ENCODE peak calls at places on chromosomes 1 and 21, in seven cellular contexts. H is osteoblast, B is PC-9, P is upper lobe of right lung, V is kidney epithelial cell, T is upper lobe of left lung, O is SK-N-SH. D is an unnamed sample.

GRCh38 chr1:38125837-38126520 is 79.4 kb upstream of the POU3F1 start:
- DNase-seq in H (no peak), B (peak), P (no peak), V (no peak), T (no peak), O (no peak), D (no peak)

GRCh38 chr1:209411491-209411929 is 172.0 kb upstream of the CAMK1G start:
- DNase-seq in H (no peak), B (no peak), P (no peak), V (no peak), T (no peak), O (no peak), D (no peak)

GRCh38 chr21:38384675-38385074 is 113.6 kb downstream of the ERG start:
- DNase-seq in H (no peak), B (no peak), P (no peak), V (no peak), T (peak), O (no peak), D (no peak)

GRCh38 chr1:154206212-154206611 is at the start of gene CFAP141:
- DNase-seq in H (peak), B (no peak), P (no peak), V (no peak), T (no peak), O (no peak), D (no peak)

GRCh38 chr1:226675720-226676357 is 63.2 kb downstream of the ITPKB start:
- DNase-seq in H (no peak), B (no peak), P (no peak), V (no peak), T (no peak), O (no peak), D (no peak)

GRCh38 chr1:20728371-20729154 is 3.9 kb downstream of the SH2D5 start:
- DNase-seq in H (peak), B (peak), P (peak), V (no peak), T (no peak), O (peak), D (no peak)

GRCh38 chr1:168709896-168710305 is 19.1 kb downstream of the DPT start:
- DNase-seq in H (peak), B (peak), P (no peak), V (peak), T (no peak), O (no peak), D (no peak)

GRCh38 chr1:65278344-65279091 is 30.8 kb upstream of the DNAJC6 start:
- DNase-seq in H (no peak), B (no peak), P (no peak), V (no peak), T (no peak), O (peak), D (no peak)

GRCh38 chr1:11567244-11568065 is 86.8 kb downstream of the FBXO2 start:
- DNase-seq in H (no peak), B (no peak), P (no peak), V (peak), T (no peak), O (no peak), D (no peak)

GRCh38 chr1:64539808-64540207 is 69.9 kb downstream of the CACHD1 start:
- DNase-seq in H (no peak), B (peak), P (no peak), V (no peak), T (peak), O (no peak), D (no peak)

GRCh38 chr1:1758692-1759455 is 19.4 kb downstream of the NADK start:
- DNase-seq in H (peak), B (peak), P (peak), V (no peak), T (peak), O (no peak), D (no peak)

GRCh38 chr21:33300701-33301631 is 23.8 kb upstream of the IFNAR1 start:
- DNase-seq in H (no peak), B (no peak), P (no peak), V (no peak), T (no peak), O (peak), D (no peak)

GRCh38 chr1:151626740-151627139 is 14.9 kb downstream of the SNX27 start:
- DNase-seq in H (no peak), B (no peak), P (no peak), V (no peak), T (no peak), O (no peak), D (no peak)

GRCh38 chr1:106621853-106622252 is 434.6 kb upstream of the PRMT6 start:
- DNase-seq in H (no peak), B (no peak), P (no peak), V (peak), T (no peak), O (no peak), D (no peak)

GRCh38 chr1:67560580-67561285 is 124.3 kb upstream of the GADD45A start:
- DNase-seq in H (peak), B (no peak), P (no peak), V (no peak), T (no peak), O (no peak), D (no peak)

GRCh38 chr1:209590405-209590804 is 6.9 kb downstream of the CAMK1G start:
- DNase-seq in H (peak), B (no peak), P (no peak), V (no peak), T (no peak), O (peak), D (no peak)

GRCh38 chr1:201216395-201217085 is 25.9 kb downstream of the IGFN1 start:
- DNase-seq in H (peak), B (no peak), P (peak), V (no peak), T (no peak), O (no peak), D (no peak)

GRCh38 chr1:205578780-205579571 is 52.8 kb downstream of the ELK4 start:
- DNase-seq in H (peak), B (peak), P (peak), V (no peak), T (no peak), O (no peak), D (no peak)

GRCh38 chr1:54826226-54826816 is 25.2 kb upstream of the TTC22 start:
- DNase-seq in H (no peak), B (no peak), P (no peak), V (no peak), T (peak), O (no peak), D (no peak)

GRCh38 chr21:25887646-25888321 is 153.0 kb downstream of the GABPA start:
- DNase-seq in H (no peak), B (no peak), P (no peak), V (peak), T (no peak), O (no peak), D (no peak)

GRCh38 chr1:220487297-220487820 is 40.6 kb upstream of the MARK1 start:
- DNase-seq in H (no peak), B (peak), P (no peak), V (peak), T (no peak), O (no peak), D (no peak)

GRCh38 chr1:244779410-244779809 is 56.0 kb upstream of the COX20 start:
- DNase-seq in H (peak), B (no peak), P (no peak), V (no peak), T (no peak), O (no peak), D (no peak)

GRCh38 chr1:10939654-10940450 is 72.6 kb upstream of the TARDBP start:
- DNase-seq in H (peak), B (no peak), P (no peak), V (no peak), T (no peak), O (peak), D (no peak)

GRCh38 chr1:196680107-196680506 is 28.3 kb downstream of the CFH start:
- DNase-seq in H (no peak), B (no peak), P (no peak), V (no peak), T (no peak), O (no peak), D (no peak)

GRCh38 chr21:20739421-20739820 is 258.8 kb upstream of the NCAM2 start:
- DNase-seq in H (no peak), B (no peak), P (no peak), V (no peak), T (no peak), O (peak), D (no peak)
- TF ChIP-seq CTCF in H (no peak), B (peak), P (no peak), V (no peak), T (no peak), O (peak), D (no peak)

GRCh38 chr1:50080904-50081586 is 27.7 kb upstream of the ELAVL4 start:
- DNase-seq in H (no peak), B (peak), P (no peak), V (no peak), T (no peak), O (peak), D (no peak)
- TF ChIP-seq CTCF in H (no peak), B (peak), P (peak), V (peak), T (no peak), O (peak), D (no peak)

GRCh38 chr1:55898191-55898590 is 681.2 kb downstream of the PLPP3 start:
- DNase-seq in H (peak), B (no peak), P (no peak), V (peak), T (no peak), O (no peak), D (no peak)

GRCh38 chr1:55896210-55896609 is 681.0 kb upstream of the USP24 start:
- DNase-seq in H (no peak), B (no peak), P (no peak), V (no peak), T (no peak), O (no peak), D (no peak)

GRCh38 chr1:55888685-55889317 is 673.6 kb upstream of the USP24 start:
- DNase-seq in H (no peak), B (no peak), P (no peak), V (no peak), T (no peak), O (no peak), D (no peak)

GRCh38 chr1:55894521-55894920 is 679.4 kb upstream of the USP24 start:
- DNase-seq in H (no peak), B (no peak), P (no peak), V (no peak), T (no peak), O (no peak), D (no peak)

DNA sequence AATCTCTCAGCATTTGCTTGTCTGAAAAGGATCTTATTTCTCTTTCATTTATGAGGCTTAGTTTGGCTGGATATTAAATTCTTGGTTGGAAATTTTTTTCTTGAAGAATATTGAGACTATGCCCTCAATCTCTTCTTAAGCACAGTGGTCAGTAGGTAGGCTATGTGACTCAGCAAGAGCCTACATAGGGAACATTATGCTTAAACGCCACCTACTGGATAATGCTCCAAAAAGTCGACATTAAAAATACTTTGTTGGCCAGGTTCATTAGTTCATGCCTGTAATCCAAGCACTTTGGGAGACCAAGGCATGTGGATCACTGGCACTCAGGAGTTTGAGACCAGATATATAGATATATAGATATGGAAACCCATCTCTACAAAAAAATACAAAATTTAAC is 678.0 kb upstream of the USP24 start:
- DNase-seq in H (no peak), B (no peak), P (no peak), V (peak), T (no peak), O (no peak), D (no peak)
- TF ChIP-seq CTCF in H (peak), B (peak), P (peak), V (peak), T (no peak), O (peak), D (no peak)

GRCh38 chr1:183306317-183307042 is 111.7 kb downstream of the NMNAT2 start:
- DNase-seq in H (peak), B (no peak), P (no peak), V (no peak), T (no peak), O (no peak), D (no peak)
- TF ChIP-seq CTCF in H (peak), B (peak), P (peak), V (peak), T (no peak), O (peak), D (no peak)

GRCh38 chr1:94738371-94738770 is 81.8 kb upstream of the SLC44A3 start:
- DNase-seq in H (no peak), B (no peak), P (no peak), V (no peak), T (no peak), O (no peak), D (no peak)
- TF ChIP-seq CTCF in H (no peak), B (no peak), P (no peak), V (no peak), T (no peak), O (no peak), D (no peak)